ENCODE peak calls at places on chromosomes 2 and 18, in eight cellular contexts. K is HCT116, P is K562, B is IMR-90, M is GM12878, Q is HepG2, S is A549, L is H1. H is an unnamed sample.

GRCh38 chr2:12685145-12685544 is 31.6 kb upstream of the TRIB2 start:
- DNase-seq in K (no peak), P (no peak), B (peak; percentile 34), M (no peak), Q (no peak), S (no peak), L (no peak), H (no peak)

GRCh38 chr2:241769819-241770184 is 6.8 kb upstream of the GAL3ST2 start:
- DNase-seq in K (no peak), P (no peak), B (no peak), M (no peak), Q (no peak), S (no peak), L (no peak), H (peak; percentile 46)

GRCh38 chr2:127007652-127008051 is 99.3 kb downstream of the BIN1 start:
- DNase-seq in K (no peak), P (no peak), B (peak; percentile 87), M (no peak), Q (no peak), S (peak; percentile 23), L (no peak), H (no peak)

GRCh38 chr2:73112026-73112912 is 479 bp downstream of the RAB11FIP5 start:
- DNase-seq in K (peak; percentile 12), P (peak; percentile 50), B (peak; percentile 49), M (no peak), Q (peak; percentile 22), S (peak; percentile 61), L (no peak), H (peak; percentile 73)

GRCh38 chr18:68177807-68178702 is 536.9 kb downstream of the TMX3 start:
- DNase-seq in K (no peak), P (no peak), B (peak; percentile 99), M (no peak), Q (peak; percentile 74), S (no peak), L (no peak), H (peak; percentile 2)

GRCh38 chr18:77067315-77068061 is 65.1 kb downstream of the MBP start:
- DNase-seq in K (peak; percentile 75), P (no peak), B (peak; percentile 96), M (peak; percentile 59), Q (peak; percentile 34), S (peak; percentile 93), L (no peak), H (no peak)

GRCh38 chr18:63264871-63265270 is 54.7 kb downstream of the BCL2 start:
- DNase-seq in K (no peak), P (no peak), B (no peak), M (no peak), Q (no peak), S (no peak), L (no peak), H (no peak)

GRCh38 chr2:99317156-99317872 is 16.3 kb upstream of the LYG1 start:
- DNase-seq in K (no peak), P (no peak), B (no peak), M (no peak), Q (no peak), S (no peak), L (no peak), H (no peak)

GRCh38 chr2:104434363-104434792 is 419.5 kb upstream of the POU3F3 start:
- DNase-seq in K (no peak), P (no peak), B (no peak), M (peak; percentile 7), Q (no peak), S (no peak), L (peak; percentile 43), H (peak; percentile 54)

GRCh38 chr2:37472959-37473358 is 128.5 kb downstream of the QPCT start:
- DNase-seq in K (no peak), P (no peak), B (peak; percentile 81), M (no peak), Q (no peak), S (peak; percentile 37), L (no peak), H (no peak)

GRCh38 chr2:192574552-192574951 is 379.8 kb upstream of the TMEFF2 start:
- DNase-seq in K (no peak), P (no peak), B (no peak), M (no peak), Q (no peak), S (no peak), L (no peak), H (no peak)

GRCh38 chr2:82796132-82796531 is 1662.9 kb downstream of the SUCLG1 start:
- DNase-seq in K (no peak), P (no peak), B (no peak), M (no peak), Q (no peak), S (no peak), L (no peak), H (no peak)

GRCh38 chr2:231360401-231360800 is 35.1 kb upstream of the B3GNT7 start:
- DNase-seq in K (no peak), P (no peak), B (no peak), M (no peak), Q (no peak), S (no peak), L (no peak), H (no peak)

GRCh38 chr18:35083174-35083712 is 42.0 kb downstream of the MAPRE2 start:
- DNase-seq in K (no peak), P (no peak), B (no peak), M (no peak), Q (no peak), S (no peak), L (no peak), H (no peak)

GRCh38 chr2:212538156-212539144 is at the start of gene ERBB4:
- DNase-seq in K (no peak), P (no peak), B (no peak), M (no peak), Q (no peak), S (no peak), L (no peak), H (peak; percentile 51)

GRCh38 chr18:49658871-49659378 is 97.1 kb downstream of the LIPG start:
- DNase-seq in K (no peak), P (no peak), B (no peak), M (no peak), Q (no peak), S (no peak), L (no peak), H (no peak)

GRCh38 chr2:85831735-85832134 is 57.1 kb downstream of the ST3GAL5 start:
- DNase-seq in K (no peak), P (no peak), B (no peak), M (no peak), Q (no peak), S (no peak), L (no peak), H (no peak)

GRCh38 chr2:98901291-98901690 is 34.7 kb downstream of the CRACDL start:
- DNase-seq in K (no peak), P (no peak), B (no peak), M (no peak), Q (no peak), S (no peak), L (no peak), H (no peak)

GRCh38 chr18:73859998-73860397 is 287.6 kb downstream of the FBXO15 start:
- DNase-seq in K (no peak), P (no peak), B (no peak), M (no peak), Q (no peak), S (no peak), L (no peak), H (no peak)

GRCh38 chr2:163155279-163155883 is 316.8 kb upstream of the KCNH7 start:
- DNase-seq in K (peak; percentile 18), P (peak; percentile 25), B (peak; percentile 35), M (peak; percentile 3), Q (peak; percentile 38), S (peak; percentile 44), L (no peak), H (peak; percentile 33)

GRCh38 chr18:179499-179898 is 21.1 kb downstream of the USP14 start:
- DNase-seq in K (no peak), P (no peak), B (no peak), M (no peak), Q (no peak), S (no peak), L (no peak), H (no peak)

GRCh38 chr2:129723277-129724020 is 256.0 kb upstream of the RAB6C start:
- DNase-seq in K (no peak), P (no peak), B (no peak), M (no peak), Q (no peak), S (no peak), L (no peak), H (no peak)

GRCh38 chr2:221931251-221931991 is 359.3 kb upstream of the EPHA4 start:
- DNase-seq in K (no peak), P (no peak), B (no peak), M (no peak), Q (no peak), S (no peak), L (no peak), H (no peak)

GRCh38 chr2:238286987-238287386 is 1.4 kb downstream of the PER2 start:
- DNase-seq in K (no peak), P (no peak), B (no peak), M (no peak), Q (no peak), S (no peak), L (no peak), H (no peak)
- TF ChIP-seq RAD21 in K (no peak), P (no peak), B (no peak), M (no peak), Q (no peak), S (no peak), L (no peak), H (no peak)

DNA sequence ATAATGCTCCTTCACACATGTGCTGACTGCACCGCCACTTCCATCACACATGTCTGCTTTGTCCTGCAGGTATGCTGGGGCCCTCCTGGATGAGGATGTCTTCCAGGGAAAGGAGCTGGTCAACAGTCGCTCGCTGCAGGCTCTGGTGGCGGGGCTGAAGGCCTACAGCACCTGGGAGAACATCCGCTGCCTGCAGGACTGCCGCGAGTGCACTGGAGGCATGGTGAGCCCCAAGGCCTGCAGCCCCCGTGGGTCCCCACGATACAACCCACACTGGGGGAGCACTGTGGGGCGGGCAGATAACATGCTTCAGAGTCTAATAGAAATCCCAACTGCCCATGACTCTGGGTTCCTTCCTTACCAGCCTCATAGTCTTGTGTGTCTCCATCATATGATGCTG is 187.3 kb upstream of the BCL2L11 start:
- DNase-seq in K (no peak), P (no peak), B (no peak), M (no peak), Q (no peak), S (no peak), L (no peak), H (no peak)
- TF ChIP-seq RAD21 in K (no peak), P (no peak), B (no peak), M (no peak), Q (no peak), S (no peak), L (no peak), H (no peak)

DNA sequence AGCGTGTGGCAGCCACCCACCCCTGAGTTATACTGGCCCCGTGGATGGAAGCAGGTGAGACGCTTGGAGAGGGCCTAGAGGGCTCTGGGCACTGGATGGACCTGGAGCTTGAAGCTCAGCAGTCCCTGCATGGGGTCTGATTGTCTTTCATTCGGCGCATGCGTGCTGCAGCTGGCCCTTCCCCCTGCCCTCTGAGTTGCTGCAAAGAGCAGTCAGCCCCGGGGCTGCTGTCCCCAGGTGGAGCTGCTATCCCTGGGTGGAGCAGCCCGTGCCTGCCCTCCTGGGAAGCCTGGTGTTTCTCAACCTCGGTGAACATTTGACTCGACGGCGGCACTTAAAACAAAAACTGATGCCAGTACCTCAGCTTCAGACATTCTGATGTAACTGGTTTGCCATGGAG is 29.6 kb downstream of the IGFBP5 start:
- DNase-seq in K (no peak), P (no peak), B (no peak), M (no peak), Q (peak; percentile 50), S (no peak), L (peak; percentile 84), H (peak; percentile 61)
- TF ChIP-seq RAD21 in K (no peak), P (no peak), B (no peak), M (no peak), Q (no peak), S (no peak), L (peak; percentile 18), H (no peak)

GRCh38 chr2:174600349-174600748 is 2.7 kb upstream of the WIPF1 start:
- DNase-seq in K (no peak), P (no peak), B (no peak), M (no peak), Q (no peak), S (no peak), L (no peak), H (no peak)
- TF ChIP-seq RAD21 in K (no peak), P (no peak), B (no peak), M (no peak), Q (no peak), S (no peak), L (no peak), H (no peak)